ENCODE peak calls at places on chromosomes 7 and 10, in nine cellular contexts. Q is esophagus muscularis mucosa, X is transverse colon, C is breast epithelium, M is stomach, D is Panc1, T is H1, V is HepG2, L is GM23338. W is an unnamed sample.

GRCh38 chr7:47591655-47592572 is 10.0 kb upstream of the TNS3 start:
- DNase-seq in Q (no peak), X (no peak), C (no peak), M (no peak), D (no peak), T (no peak), V (peak; percentile 75), L (peak; percentile 86), W (no peak)

GRCh38 chr7:37585064-37585463 is 98.5 kb upstream of the GPR141 start:
- DNase-seq in Q (no peak), X (no peak), C (no peak), M (no peak), D (no peak), T (no peak), V (no peak), L (no peak), W (no peak)

GRCh38 chr10:70770001-70770400 is 15.2 kb downstream of the TBATA start:
- DNase-seq in Q (no peak), X (no peak), C (no peak), M (no peak), D (no peak), T (no peak), V (no peak), L (no peak), W (no peak)

GRCh38 chr10:13717936-13718772 is 131.4 kb downstream of the PRPF18 start:
- DNase-seq in Q (no peak), X (peak; percentile 69), C (peak; percentile 83), M (peak; percentile 90), D (no peak), T (no peak), V (peak; percentile 7), L (no peak), W (peak; percentile 80)

GRCh38 chr7:143351574-143351973 is 10.9 kb downstream of the FAM131B start:
- DNase-seq in Q (no peak), X (no peak), C (no peak), M (no peak), D (no peak), T (no peak), V (no peak), L (no peak), W (no peak)

GRCh38 chr7:21099432-21099831 is 312.7 kb upstream of the SP8 start:
- DNase-seq in Q (no peak), X (no peak), C (no peak), M (no peak), D (no peak), T (no peak), V (no peak), L (no peak), W (no peak)

GRCh38 chr10:43257210-43258031 is 9.4 kb downstream of the RASGEF1A start:
- DNase-seq in Q (peak; percentile 86), X (no peak), C (no peak), M (no peak), D (no peak), T (no peak), V (no peak), L (no peak), W (peak; percentile 74)

GRCh38 chr10:45008524-45009161 is 7.9 kb downstream of the ZNF22 start:
- DNase-seq in Q (peak; percentile 89), X (no peak), C (no peak), M (no peak), D (peak; percentile 82), T (no peak), V (peak; percentile 88), L (peak; percentile 92), W (no peak)

GRCh38 chr7:158587425-158588084 is at the start of gene PTPRN2:
- DNase-seq in Q (no peak), X (peak; percentile 72), C (peak; percentile 69), M (peak; percentile 77), D (no peak), T (peak; percentile 77), V (no peak), L (peak; percentile 82), W (peak; percentile 77)

GRCh38 chr10:58909881-58910280 is 266.6 kb upstream of the PHYHIPL start:
- DNase-seq in Q (no peak), X (no peak), C (no peak), M (no peak), D (no peak), T (no peak), V (no peak), L (no peak), W (no peak)

GRCh38 chr7:151410405-151411390 is 860 bp upstream of the WDR86 start:
- DNase-seq in Q (no peak), X (no peak), C (no peak), M (no peak), D (no peak), T (peak; percentile 76), V (no peak), L (peak; percentile 86), W (peak; percentile 77)

GRCh38 chr10:132865851-132866600 is 76.3 kb downstream of the CFAP46 start:
- DNase-seq in Q (no peak), X (peak; percentile 2), C (peak; percentile 46), M (peak; percentile 17), D (no peak), T (peak; percentile 42), V (no peak), L (no peak), W (peak; percentile 59)

GRCh38 chr7:80618105-80618504 is 20.3 kb upstream of the CD36 start:
- DNase-seq in Q (no peak), X (no peak), C (no peak), M (no peak), D (no peak), T (no peak), V (no peak), L (no peak), W (no peak)
- H3K4me1 ChIP-seq in Q (peaks cover 36% of the 10 kb centered on the region), X (no peaks in the 10 kb centered on the region), C (no peaks in the 10 kb centered on the region), M (no peaks in the 10 kb centered on the region), D (no peaks in the 10 kb centered on the region), T (no peaks in the 10 kb centered on the region), V (peaks cover 3% of the 10 kb centered on the region), L (peaks cover 11% of the 10 kb centered on the region), W (peaks cover 6% of the 10 kb centered on the region)

DNA sequence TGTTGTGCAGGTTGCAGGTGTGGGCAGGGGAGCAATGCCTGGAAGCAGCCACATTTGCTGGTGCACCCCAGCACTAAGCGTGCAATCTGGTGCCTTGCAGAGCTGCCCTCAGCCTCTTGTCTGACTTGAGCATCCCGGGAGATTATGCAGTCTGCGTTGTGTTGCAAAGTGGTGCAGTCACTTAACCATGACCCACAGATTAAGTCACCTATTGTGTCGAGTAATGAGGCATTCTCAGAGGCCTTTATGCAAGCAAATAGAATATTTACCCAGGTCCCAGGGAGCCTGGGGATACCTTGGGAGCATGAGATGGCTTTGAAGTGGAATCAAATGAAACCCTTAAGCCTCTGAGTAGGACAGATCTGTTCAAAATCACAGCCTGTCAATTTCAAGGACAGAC is 529.0 kb downstream of the TYW1 start:
- DNase-seq in Q (no peak), X (no peak), C (no peak), M (no peak), D (no peak), T (peak; percentile 45), V (no peak), L (no peak), W (no peak)
- TF ChIP-seq POLR2AphosphoS5 in Q (no peak), X (no peak), C (no peak), M (no peak), D (no peak), T (no peak), V (no peak), L (no peak), W (no peak)

DNA sequence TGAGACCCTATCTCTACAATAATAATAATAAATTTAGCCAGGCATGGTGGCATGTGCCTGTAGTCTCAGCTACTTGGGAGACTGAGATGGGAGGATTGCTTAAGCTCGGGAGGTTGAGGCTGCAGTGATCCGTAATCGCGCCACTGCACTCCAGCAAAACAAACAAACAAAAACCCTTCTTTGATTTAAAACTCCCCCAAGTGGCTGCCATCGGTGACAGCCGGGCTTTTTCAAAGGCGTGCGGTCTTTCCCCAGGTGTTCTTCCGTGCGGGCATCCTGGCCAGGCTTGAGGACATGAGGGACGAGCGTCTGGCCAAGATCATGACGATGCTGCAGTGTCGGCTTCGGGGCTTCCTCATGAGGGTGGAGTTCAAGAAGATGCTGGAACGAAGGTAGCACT is 1.9 kb upstream of the MYH16 start:
- DNase-seq in Q (no peak), X (no peak), C (no peak), M (no peak), D (no peak), T (no peak), V (peak; percentile 43), L (peak; percentile 53), W (no peak)
- TF ChIP-seq CTCF in Q (no peak), X (no peak), C (no peak), M (no peak), D (no peak), T (peak; percentile 5), V (peak; percentile 71), L (peak; percentile 50), W (no peak)

DNA sequence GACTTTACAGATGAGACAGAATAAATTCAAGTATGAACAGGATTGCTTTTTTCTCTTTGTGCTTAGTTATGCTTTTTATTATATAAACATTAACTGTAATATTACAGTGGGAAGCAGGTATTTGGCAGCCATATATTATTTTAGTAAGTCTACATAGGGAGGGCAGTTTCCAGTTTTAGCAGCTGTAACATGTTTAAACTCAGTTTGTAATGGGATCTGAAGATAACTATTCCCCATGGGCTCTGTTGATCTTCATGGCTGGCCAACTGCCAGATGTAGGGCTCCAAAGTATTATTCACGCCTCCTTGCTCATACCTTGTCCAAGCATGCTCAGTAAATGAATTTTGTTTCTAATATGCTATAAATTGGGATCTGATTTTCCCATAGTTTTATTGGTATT is 182.4 kb downstream of the ARID5B start:
- DNase-seq in Q (no peak), X (peak; percentile 42), C (no peak), M (peak; percentile 71), D (no peak), T (no peak), V (no peak), L (no peak), W (no peak)
- H3K4me1 ChIP-seq in Q (peaks cover 52% of the 10 kb centered on the region), X (peaks cover 44% of the 10 kb centered on the region), C (peaks cover 31% of the 10 kb centered on the region), M (peaks cover 31% of the 10 kb centered on the region), D (peaks cover 36% of the 10 kb centered on the region), T (no peaks in the 10 kb centered on the region), V (peaks cover 51% of the 10 kb centered on the region), L (no peaks in the 10 kb centered on the region), W (peaks cover 33% of the 10 kb centered on the region)

GRCh38 chr7:114085592-114086490 is 167.0 kb upstream of the PPP1R3A start:
- DNase-seq in Q (peak; percentile 95), X (peak; percentile 90), C (peak; percentile 54), M (peak; percentile 76), D (no peak), T (no peak), V (no peak), L (peak; percentile 87), W (peak; percentile 76)
- TF ChIP-seq POLR2AphosphoS5 in Q (peak; percentile 94), X (peak; percentile 92), C (peak; percentile 74), M (peak; percentile 88), D (no peak), T (peak; percentile 64), V (no peak), L (no peak), W (no peak)

DNA sequence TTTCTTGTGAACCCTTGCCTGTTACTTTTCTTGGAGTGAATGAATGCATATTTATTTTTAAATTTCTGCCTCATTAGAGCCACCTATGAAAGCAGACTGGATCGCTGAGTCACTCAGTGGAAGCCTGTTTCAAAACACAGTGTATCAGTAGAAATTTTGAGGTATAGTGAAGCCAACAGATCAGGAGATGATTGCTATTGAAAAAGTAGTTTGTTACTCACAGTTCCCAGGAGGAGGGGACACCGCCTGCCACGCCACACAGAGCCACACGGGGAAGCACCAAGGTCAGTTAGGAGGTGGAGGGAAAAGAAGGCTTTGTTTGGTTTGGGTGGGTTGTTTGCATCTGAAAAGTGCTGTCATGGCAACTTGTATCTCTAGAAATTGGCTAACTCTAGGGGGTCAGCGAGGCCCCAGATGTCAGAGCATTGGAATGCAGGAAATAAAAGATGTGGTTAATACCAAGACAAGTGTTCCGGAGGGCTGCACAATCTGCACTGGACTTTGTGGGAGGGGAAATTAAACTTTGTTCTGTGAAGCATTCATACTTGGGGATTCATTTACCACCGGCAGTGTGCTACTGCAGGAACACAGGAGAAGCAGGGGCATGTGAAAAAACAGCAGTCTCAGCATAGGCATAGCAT is 106.4 kb upstream of the SDK1 start:
- DNase-seq in Q (no peak), X (no peak), C (no peak), M (no peak), D (no peak), T (peak; percentile 67), V (peak; percentile 97), L (peak; percentile 97), W (peak; percentile 16)
- TF ChIP-seq CTCF in Q (no peak), X (no peak), C (no peak), M (no peak), D (no peak), T (peak; percentile 70), V (peak; percentile 52), L (peak; percentile 38), W (no peak)

W was measured in spleen.